ENCODE peak calls at places on chromosomes 6 and 20, in nine cellular contexts. W is NB4, N is astrocyte of the spinal cord, Z is progenitor cell of endocrine pancreas, K is AG09319, Q is brain microvascular endothelial cell, U is GM06990, G is heart right ventricle, J is Caco-2. F is an unnamed sample.

GRCh38 chr6:41477572-41477971 is 68.6 kb upstream of the FOXP4 start:
- DNase-seq in W (no peak), N (no peak), Z (no peak), K (no peak), Q (no peak), U (no peak), G (no peak), J (no peak), F (no peak)

GRCh38 chr20:20466341-20466879 is 98.5 kb downstream of the INSM1 start:
- DNase-seq in W (peak; percentile 96), N (peak; percentile 81), Z (no peak), K (peak; percentile 54), Q (peak; percentile 80), U (peak; percentile 70), G (no peak), J (no peak), F (peak; percentile 40)

GRCh38 chr6:166638566-166638965 is 11.5 kb upstream of the RPS6KA2 start:
- DNase-seq in W (no peak), N (no peak), Z (no peak), K (no peak), Q (no peak), U (no peak), G (no peak), J (no peak), F (no peak)

GRCh38 chr6:74587386-74587785 is 618.5 kb downstream of the COL12A1 start:
- DNase-seq in W (no peak), N (no peak), Z (no peak), K (no peak), Q (no peak), U (no peak), G (no peak), J (no peak), F (no peak)

GRCh38 chr6:81105998-81106397 is 646.5 kb downstream of the TENT5A start:
- DNase-seq in W (peak; percentile 20), N (no peak), Z (no peak), K (peak; percentile 1), Q (no peak), U (no peak), G (no peak), J (no peak), F (no peak)

GRCh38 chr6:15656145-15656544 is 6.7 kb downstream of the DTNBP1 start:
- DNase-seq in W (no peak), N (no peak), Z (no peak), K (no peak), Q (no peak), U (no peak), G (no peak), J (no peak), F (no peak)

GRCh38 chr20:35144694-35145093 is 2.4 kb downstream of the EDEM2 start:
- DNase-seq in W (peak; percentile 68), N (no peak), Z (no peak), K (no peak), Q (no peak), U (peak; percentile 37), G (no peak), J (peak; percentile 8), F (peak; percentile 39)

GRCh38 chr20:63532449-63532971 is 4.7 kb downstream of the PTK6 start:
- DNase-seq in W (no peak), N (no peak), Z (peak; percentile 9), K (no peak), Q (no peak), U (peak; percentile 10), G (no peak), J (no peak), F (no peak)

GRCh38 chr6:73739097-73739496 is 43.1 kb downstream of the CD109 start:
- DNase-seq in W (peak; percentile 71), N (peak; percentile 80), Z (no peak), K (peak; percentile 38), Q (peak; percentile 28), U (no peak), G (no peak), J (no peak), F (peak; percentile 44)

GRCh38 chr6:81727876-81728517 is 24.5 kb downstream of the TENT5A start:
- DNase-seq in W (no peak), N (no peak), Z (no peak), K (no peak), Q (no peak), U (peak; percentile 6), G (no peak), J (no peak), F (no peak)

GRCh38 chr6:169371344-169372144 is 117.9 kb upstream of the THBS2 start:
- DNase-seq in W (no peak), N (no peak), Z (no peak), K (no peak), Q (no peak), U (no peak), G (no peak), J (peak; percentile 50), F (no peak)

GRCh38 chr20:47196091-47197081 is 160.1 kb downstream of the ZMYND8 start:
- DNase-seq in W (peak; percentile 82), N (peak; percentile 63), Z (peak; percentile 65), K (no peak), Q (peak; percentile 28), U (peak; percentile 75), G (peak; percentile 73), J (peak; percentile 90), F (peak; percentile 86)

GRCh38 chr6:137819740-137820139 is 47.3 kb upstream of the TNFAIP3 start:
- DNase-seq in W (peak; percentile 29), N (no peak), Z (no peak), K (no peak), Q (no peak), U (no peak), G (no peak), J (no peak), F (peak; percentile 43)

GRCh38 chr6:8983202-8983688 is 547.9 kb upstream of the SLC35B3 start:
- DNase-seq in W (peak; percentile 73), N (peak; percentile 59), Z (peak; percentile 57), K (no peak), Q (peak; percentile 65), U (peak; percentile 20), G (peak; percentile 29), J (peak; percentile 55), F (peak; percentile 49)

GRCh38 chr6:101294051-101294638 is 99.4 kb upstream of the GRIK2 start:
- DNase-seq in W (no peak), N (peak; percentile 11), Z (no peak), K (no peak), Q (no peak), U (no peak), G (no peak), J (no peak), F (no peak)

GRCh38 chr20:61797200-61797599 is 268.5 kb downstream of the TAF4 start:
- DNase-seq in W (peak; percentile 47), N (peak; percentile 22), Z (no peak), K (no peak), Q (no peak), U (no peak), G (no peak), J (no peak), F (no peak)
- TF ChIP-seq CTCF in W (no peak), N (no peak), Z (peak; percentile 13), K (no peak), Q (no peak), U (no peak), G (no peak), J (no peak), F (no peak)

GRCh38 chr6:88388589-88388988 is 222.4 kb upstream of the CNR1 start:
- DNase-seq in W (no peak), N (no peak), Z (no peak), K (no peak), Q (no peak), U (no peak), G (no peak), J (no peak), F (no peak)
- TF ChIP-seq CTCF in W (no peak), N (no peak), Z (no peak), K (no peak), Q (no peak), U (no peak), G (no peak), J (no peak), F (no peak)

GRCh38 chr6:97049254-97050004 is 124.9 kb downstream of the KLHL32 start:
- DNase-seq in W (peak; percentile 54), N (no peak), Z (no peak), K (no peak), Q (no peak), U (peak; percentile 50), G (no peak), J (no peak), F (peak; percentile 66)

GRCh38 chr6:97048771-97049170 is 124.2 kb downstream of the KLHL32 start:
- DNase-seq in W (no peak), N (no peak), Z (no peak), K (no peak), Q (no peak), U (no peak), G (no peak), J (no peak), F (no peak)

GRCh38 chr6:97052152-97052787 is 127.7 kb downstream of the KLHL32 start:
- DNase-seq in W (no peak), N (no peak), Z (no peak), K (no peak), Q (no peak), U (no peak), G (no peak), J (no peak), F (no peak)

GRCh38 chr6:97055743-97056142 is 131.2 kb downstream of the KLHL32 start:
- DNase-seq in W (no peak), N (no peak), Z (no peak), K (no peak), Q (no peak), U (no peak), G (no peak), J (no peak), F (no peak)

GRCh38 chr6:97053643-97054411 is 129.3 kb downstream of the KLHL32 start:
- DNase-seq in W (no peak), N (peak; percentile 50), Z (no peak), K (no peak), Q (no peak), U (no peak), G (no peak), J (no peak), F (no peak)
- TF ChIP-seq CTCF in W (peak; percentile 11), N (peak; percentile 51), Z (peak; percentile 79), K (peak; percentile 49), Q (peak; percentile 27), U (peak; percentile 46), G (peak; percentile 66), J (peak; percentile 40), F (peak; percentile 13)

GRCh38 chr6:36094238-36094637 is 36.1 kb upstream of the MAPK13 start:
- DNase-seq in W (no peak), N (no peak), Z (no peak), K (no peak), Q (no peak), U (no peak), G (no peak), J (no peak), F (no peak)

GRCh38 chr6:36098920-36099647 is 31.2 kb upstream of the MAPK13 start:
- DNase-seq in W (no peak), N (no peak), Z (no peak), K (no peak), Q (no peak), U (no peak), G (no peak), J (no peak), F (no peak)

GRCh38 chr6:36098253-36098919 is 31.9 kb upstream of the MAPK13 start:
- DNase-seq in W (no peak), N (no peak), Z (no peak), K (no peak), Q (no peak), U (no peak), G (no peak), J (no peak), F (no peak)

GRCh38 chr6:36094786-36095496 is 35.4 kb upstream of the MAPK13 start:
- DNase-seq in W (peak; percentile 84), N (peak; percentile 77), Z (peak; percentile 68), K (peak; percentile 32), Q (peak; percentile 70), U (peak; percentile 19), G (peak; percentile 81), J (peak; percentile 74), F (peak; percentile 68)

GRCh38 chr6:36095497-36096391 is 34.6 kb upstream of the MAPK13 start:
- DNase-seq in W (no peak), N (no peak), Z (no peak), K (no peak), Q (no peak), U (no peak), G (no peak), J (peak; percentile 83), F (no peak)
- TF ChIP-seq CTCF in W (no peak), N (no peak), Z (no peak), K (no peak), Q (no peak), U (no peak), G (peak; percentile 15), J (no peak), F (no peak)

F was measured in GM13976.